ENCODE peak calls at places on chromosomes 16 and 17, in seven cellular contexts. N is IMR-90, Q is GM23338, Z is hepatocyte, T is fibroblast of lung, E is PC-9, W is K562. G is an unnamed sample.

GRCh38 chr16:29641561-29641960 is 21.5 kb upstream of the SPN start:
- DNase-seq in N (no peak), Q (no peak), Z (no peak), T (no peak), E (no peak), W (peak; percentile 51), G (no peak)

GRCh38 chr17:80539022-80539421 is 5.6 kb upstream of the RPTOR start:
- DNase-seq in N (no peak), Q (peak; percentile 63), Z (no peak), T (no peak), E (no peak), W (no peak), G (no peak)

GRCh38 chr17:1165836-1166235 is 13.9 kb downstream of the ABR start:
- DNase-seq in N (no peak), Q (no peak), Z (no peak), T (no peak), E (peak; percentile 26), W (no peak), G (no peak)

GRCh38 chr16:68367034-68367433 is 56.2 kb downstream of the PRMT7 start:
- DNase-seq in N (peak; percentile 9), Q (peak; percentile 81), Z (peak; percentile 60), T (no peak), E (no peak), W (peak; percentile 73), G (peak; percentile 80)

GRCh38 chr17:43356999-43357398 is 41.8 kb upstream of the ARL4D start:
- DNase-seq in N (peak; percentile 96), Q (no peak), Z (no peak), T (peak; percentile 97), E (peak; percentile 99), W (no peak), G (no peak)

GRCh38 chr17:27466748-27467375 is 10.6 kb downstream of the KSR1 start:
- DNase-seq in N (no peak), Q (no peak), Z (no peak), T (no peak), E (no peak), W (peak; percentile 36), G (no peak)

GRCh38 chr16:80477838-80478237 is 63.0 kb upstream of the DYNLRB2 start:
- DNase-seq in N (no peak), Q (no peak), Z (no peak), T (no peak), E (no peak), W (no peak), G (no peak)

GRCh38 chr16:4244254-4244812 is 2.5 kb upstream of the SRL start:
- DNase-seq in N (peak; percentile 10), Q (no peak), Z (peak; percentile 58), T (no peak), E (peak; percentile 34), W (peak; percentile 56), G (no peak)

GRCh38 chr17:34076743-34077631 is 178.1 kb upstream of the CCL2 start:
- DNase-seq in N (no peak), Q (no peak), Z (no peak), T (no peak), E (no peak), W (no peak), G (no peak)

GRCh38 chr17:4490637-4491061 is 8.0 kb upstream of the SPNS2 start:
- DNase-seq in N (no peak), Q (no peak), Z (no peak), T (no peak), E (peak; percentile 98), W (no peak), G (no peak)

GRCh38 chr16:27852681-27853080 is 210.8 kb downstream of the GSG1L start:
- DNase-seq in N (no peak), Q (no peak), Z (no peak), T (no peak), E (no peak), W (no peak), G (no peak)

GRCh38 chr17:39642675-39643074 is 5.7 kb downstream of the STARD3 start:
- DNase-seq in N (no peak), Q (no peak), Z (no peak), T (no peak), E (no peak), W (no peak), G (no peak)

GRCh38 chr16:1557576-1557975 is 24.1 kb downstream of the TMEM204 start:
- DNase-seq in N (no peak), Q (no peak), Z (no peak), T (no peak), E (no peak), W (no peak), G (no peak)

GRCh38 chr16:2926660-2927646 is 15.2 kb downstream of the FLYWCH1 start:
- DNase-seq in N (peak; percentile 80), Q (peak; percentile 96), Z (peak; percentile 92), T (peak; percentile 77), E (peak; percentile 70), W (peak; percentile 78), G (peak; percentile 88)

GRCh38 chr17:45092932-45093430 is 31.9 kb downstream of the NMT1 start:
- DNase-seq in N (peak; percentile 99), Q (no peak), Z (peak; percentile 86), T (peak; percentile 100), E (peak; percentile 88), W (no peak), G (no peak)

GRCh38 chr17:20941872-20942271 is 100.9 kb downstream of the USP22 start:
- DNase-seq in N (no peak), Q (no peak), Z (no peak), T (no peak), E (no peak), W (no peak), G (no peak)

GRCh38 chr16:51881731-51882130 is 665.2 kb downstream of the TOX3 start:
- DNase-seq in N (peak; percentile 93), Q (no peak), Z (no peak), T (peak; percentile 76), E (no peak), W (no peak), G (no peak)

GRCh38 chr17:72852267-72852945 is 240.1 kb downstream of the SLC39A11 start:
- DNase-seq in N (peak; percentile 64), Q (no peak), Z (no peak), T (no peak), E (no peak), W (no peak), G (no peak)

GRCh38 chr17:72976971-72977767 is 115.3 kb downstream of the SLC39A11 start:
- DNase-seq in N (peak; percentile 95), Q (no peak), Z (peak; percentile 75), T (peak; percentile 91), E (peak; percentile 84), W (peak; percentile 59), G (no peak)

GRCh38 chr16:72372082-72372615 is 200.2 kb upstream of the PMFBP1 start:
- DNase-seq in N (no peak), Q (no peak), Z (no peak), T (no peak), E (no peak), W (no peak), G (no peak)

GRCh38 chr16:401468-402348 is at the start of gene DECR2:
- DNase-seq in N (peak; percentile 85), Q (peak; percentile 95), Z (peak; percentile 98), T (peak; percentile 83), E (peak; percentile 67), W (peak; percentile 97), G (peak; percentile 97)

GRCh38 chr17:29930399-29931010 is 477 bp upstream of the SSH2 start:
- DNase-seq in N (peak; percentile 41), Q (peak; percentile 55), Z (no peak), T (no peak), E (no peak), W (no peak), G (no peak)

GRCh38 chr17:33137411-33137810 is 145.8 kb downstream of the SPACA3 start:
- DNase-seq in N (no peak), Q (no peak), Z (no peak), T (peak; percentile 11), E (no peak), W (no peak), G (no peak)

GRCh38 chr17:17779015-17779611 is 57.7 kb downstream of the SREBF1 start:
- DNase-seq in N (no peak), Q (no peak), Z (no peak), T (no peak), E (no peak), W (no peak), G (no peak)

GRCh38 chr17:72145972-72146755 is 25.3 kb downstream of the SOX9 start:
- DNase-seq in N (peak; percentile 60), Q (no peak), Z (no peak), T (peak; percentile 68), E (no peak), W (no peak), G (no peak)

GRCh38 chr17:82863941-82864720 is 24.3 kb upstream of the ZNF750 start:
- DNase-seq in N (peak; percentile 91), Q (no peak), Z (peak; percentile 54), T (peak; percentile 91), E (peak; percentile 54), W (peak; percentile 79), G (peak; percentile 95)

GRCh38 chr17:67863624-67864247 is 38.4 kb downstream of the BPTF start:
- DNase-seq in N (peak; percentile 13), Q (no peak), Z (no peak), T (no peak), E (no peak), W (no peak), G (no peak)

GRCh38 chr16:4336701-4337539 is 14.2 kb downstream of the PAM16 start:
- DNase-seq in N (no peak), Q (no peak), Z (no peak), T (no peak), E (no peak), W (no peak), G (no peak)

GRCh38 chr16:3498988-3499387 is 1.8 kb upstream of the CLUAP1 start:
- DNase-seq in N (no peak), Q (no peak), Z (no peak), T (no peak), E (no peak), W (no peak), G (no peak)

GRCh38 chr17:40346061-40346767 is 18.3 kb downstream of the GJD3 start:
- DNase-seq in N (no peak), Q (peak; percentile 79), Z (no peak), T (peak; percentile 54), E (no peak), W (no peak), G (no peak)

GRCh38 chr17:77458202-77459017 is 317.6 kb downstream of the SEC14L1 start:
- DNase-seq in N (no peak), Q (no peak), Z (no peak), T (no peak), E (no peak), W (no peak), G (no peak)
- H2AFZ ChIP-seq in N (no peak overlapping the region), Q (no peak overlapping the region), Z (no peak overlapping the region), T (no peak overlapping the region), E (no peak overlapping the region), W (no peak overlapping the region), G (no peak overlapping the region)

GRCh38 chr16:10817963-10818941 is at the start of gene TVP23A:
- DNase-seq in N (no peak), Q (peak; percentile 77), Z (peak; percentile 33), T (peak; percentile 10), E (no peak), W (peak; percentile 45), G (no peak)
- H2AFZ ChIP-seq in N (no peak within 1 kb of the TSS), Q (peak within 1 kb of the TSS; percentile 90), Z (peak within 1 kb of the TSS; percentile 81), T (no peak within 1 kb of the TSS), E (no peak within 1 kb of the TSS), W (no peak within 1 kb of the TSS), G (no peak within 1 kb of the TSS)

GRCh38 chr17:6936370-6937028 is 59.4 kb upstream of the ALOX12 start:
- DNase-seq in N (peak; percentile 6), Q (peak; percentile 59), Z (no peak), T (peak; percentile 24), E (no peak), W (no peak), G (no peak)
- H2AFZ ChIP-seq in N (peak overlapping the region; percentile 89), Q (peak overlapping the region; percentile 82), Z (no peak overlapping the region), T (peak overlapping the region; percentile 82), E (peak overlapping the region; percentile 56), W (no peak overlapping the region), G (no peak overlapping the region)

GRCh38 chr17:10059684-10060211 is 138.7 kb downstream of the GAS7 start:
- DNase-seq in N (peak; percentile 15), Q (peak; percentile 41), Z (peak; percentile 39), T (no peak), E (no peak), W (no peak), G (no peak)
- H2AFZ ChIP-seq in N (no peak overlapping the region), Q (no peak overlapping the region), Z (no peak overlapping the region), T (no peak overlapping the region), E (no peak overlapping the region), W (no peak overlapping the region), G (no peak overlapping the region)